ENCODE peak calls at places on chromosome 21, in eight cellular contexts. H, Z, V, D, Y, P, C and X are unnamed samples.

GRCh38 chr21:34701726-34702125 is 32.9 kb downstream of the CLIC6 start:
- DNase-seq in Z (no peak), H (no peak), Y (no peak), D (no peak), V (no peak), P (no peak), C (no peak), X (no peak)

GRCh38 chr21:19322360-19322759 is 918.8 kb upstream of the TMPRSS15 start:
- DNase-seq in V (no peak), H (no peak), C (peak; percentile 35), Z (no peak), Y (no peak), P (peak; percentile 53), D (no peak), X (peak; percentile 7)

GRCh38 chr21:16308269-16308668 is 578.5 kb downstream of the USP25 start:
- DNase-seq in P (no peak), H (no peak), Z (peak; percentile 80), Y (no peak), C (no peak), D (no peak), V (no peak), X (no peak)

GRCh38 chr21:35382696-35383095 is 333.6 kb upstream of the RUNX1 start:
- DNase-seq in C (no peak), Y (no peak), Z (no peak), P (no peak), H (no peak), V (no peak), D (no peak), X (no peak)

GRCh38 chr21:16116798-16117197 is 387.0 kb downstream of the USP25 start:
- DNase-seq in Z (no peak), Y (no peak), P (no peak), D (no peak), H (no peak), V (no peak), C (peak; percentile 38), X (no peak)

GRCh38 chr21:35945089-35945671 is 115.1 kb downstream of the SETD4 start:
- DNase-seq in C (no peak), Y (no peak), D (no peak), P (no peak), V (no peak), Z (no peak), H (no peak), X (no peak)

GRCh38 chr21:15191342-15191741 is 126.5 kb upstream of the NRIP1 start:
- DNase-seq in Z (no peak), H (no peak), D (no peak), P (no peak), V (no peak), C (peak; percentile 55), Y (no peak), X (no peak)

GRCh38 chr21:24590261-24590660 is 1017.0 kb downstream of the MRPL39 start:
- DNase-seq in Z (no peak), Y (no peak), H (no peak), P (no peak), V (no peak), D (no peak), C (no peak), X (no peak)

GRCh38 chr21:14120091-14120734 is 90.5 kb downstream of the LIPI start:
- DNase-seq in H (peak; percentile 33), D (no peak), V (peak; percentile 57), Y (peak; percentile 25), C (peak; percentile 33), P (peak; percentile 74), Z (peak; percentile 58), X (peak; percentile 82)

GRCh38 chr21:31498985-31499384 is 154.9 kb upstream of the TIAM1 start:
- DNase-seq in P (no peak), H (no peak), D (no peak), V (no peak), C (no peak), Z (no peak), Y (no peak), X (peak; percentile 38)

GRCh38 chr21:16402752-16403151 is 673.0 kb downstream of the USP25 start:
- DNase-seq in D (no peak), Y (no peak), H (no peak), Z (no peak), C (no peak), P (no peak), V (no peak), X (no peak)

DNA sequence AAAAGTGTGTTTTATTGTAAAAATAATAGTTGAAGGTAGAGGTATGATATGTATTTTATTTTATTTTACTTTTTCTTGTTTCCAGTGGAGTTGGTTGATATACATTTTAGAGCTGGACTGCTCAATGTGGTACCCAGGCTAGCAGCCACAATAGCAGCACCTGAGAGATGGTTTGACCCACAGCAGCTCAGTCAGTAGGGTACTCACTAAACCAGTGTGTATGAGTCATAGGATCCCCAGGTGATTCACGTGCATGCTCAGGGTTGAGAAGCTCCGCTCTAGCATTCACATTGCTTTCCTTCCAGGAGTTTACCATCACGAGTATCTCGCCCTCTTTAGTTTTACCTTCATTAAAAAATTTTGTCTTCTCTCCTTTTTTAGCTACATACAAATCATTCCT is 96.0 kb upstream of the PAXBP1 start:
- DNase-seq in H (no peak), C (peak; percentile 48), P (no peak), Y (no peak), Z (no peak), D (no peak), V (no peak), X (no peak)
- H3K9me2 ChIP-seq in H (no peaks in the 10 kb centered on the region), C (no peaks in the 10 kb centered on the region), P (no peaks in the 10 kb centered on the region), Y (no peaks in the 10 kb centered on the region), Z (no peaks in the 10 kb centered on the region), D (no peaks in the 10 kb centered on the region), V (no peaks in the 10 kb centered on the region), X (peaks cover 6% of the 10 kb centered on the region)

GRCh38 chr21:39347537-39347936 is 1.4 kb downstream of the HMGN1 start:
- DNase-seq in Z (peak; percentile 24), H (no peak), V (no peak), D (no peak), P (peak; percentile 57), C (no peak), Y (no peak), X (no peak)
- H3K27ac ChIP-seq in Z (peak overlapping the region; percentile 79), H (peak overlapping the region; percentile 96), V (peak overlapping the region; percentile 79), D (no peak overlapping the region), P (peak overlapping the region; percentile 94), C (no peak overlapping the region), Y (peak overlapping the region; percentile 96), X (peak overlapping the region; percentile 95)

GRCh38 chr21:45451771-45452182 is 46.8 kb downstream of the COL18A1 start:
- DNase-seq in C (no peak), P (no peak), Z (no peak), V (no peak), D (no peak), Y (no peak), H (no peak), X (no peak)
- H3K9me2 ChIP-seq in C (no peaks in the 10 kb centered on the region), P (no peaks in the 10 kb centered on the region), Z (no peaks in the 10 kb centered on the region), V (no peaks in the 10 kb centered on the region), D (no peaks in the 10 kb centered on the region), Y (no peaks in the 10 kb centered on the region), H (no peaks in the 10 kb centered on the region), X (peaks cover 7% of the 10 kb centered on the region)

GRCh38 chr21:20998886-20999285 is 677 bp downstream of the NCAM2 start:
- DNase-seq in V (no peak), P (no peak), C (no peak), H (no peak), D (no peak), Z (no peak), Y (no peak), X (no peak)
- H3K27ac ChIP-seq in V (no peak overlapping the region), P (no peak overlapping the region), C (no peak overlapping the region), H (no peak overlapping the region), D (no peak overlapping the region), Z (no peak overlapping the region), Y (no peak overlapping the region), X (no peak overlapping the region)

DNA sequence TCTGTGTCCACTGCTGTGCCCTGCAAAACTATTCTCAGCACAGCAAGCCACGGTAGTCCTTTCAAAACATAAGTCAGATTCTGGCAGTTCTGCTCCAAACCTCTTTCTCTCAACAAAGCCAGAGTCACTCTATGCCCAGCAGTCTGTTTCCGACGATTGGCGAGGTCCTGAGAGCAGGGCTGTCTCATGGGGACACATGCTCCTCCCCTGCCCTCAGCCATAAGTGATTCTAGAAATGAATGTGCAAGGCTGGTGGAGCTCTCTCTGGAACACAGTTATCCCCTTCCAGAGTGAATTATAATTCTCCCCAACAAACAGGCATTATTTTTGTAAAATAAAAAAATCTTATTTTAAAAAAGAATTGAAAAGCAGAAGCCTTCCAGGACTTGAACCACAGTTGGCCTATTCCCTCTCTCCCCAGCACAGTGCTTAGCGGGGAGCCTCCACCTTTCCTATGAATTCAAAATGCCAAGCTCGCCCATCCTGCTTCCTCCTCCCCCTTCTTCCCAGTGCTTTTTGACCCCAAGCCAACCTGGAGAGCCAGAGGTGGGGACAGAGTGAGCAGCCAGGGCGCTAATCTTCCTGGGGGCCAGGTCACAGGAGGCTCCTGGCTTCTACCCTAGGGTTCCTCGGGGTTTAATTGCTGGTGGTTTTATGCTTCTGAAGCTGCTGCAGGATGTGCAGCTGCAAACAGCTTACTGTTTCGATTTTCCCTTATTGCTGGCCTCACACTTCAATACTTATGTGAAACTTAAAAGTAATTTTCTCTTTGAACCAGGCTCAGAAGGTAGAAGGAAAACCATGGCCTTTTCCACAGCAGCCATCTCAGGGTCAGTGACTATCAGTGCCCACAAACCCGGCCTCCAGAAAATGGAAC is 41.1 kb downstream of the KCNJ6 start:
- DNase-seq in H (no peak), D (no peak), Z (peak; percentile 74), P (no peak), C (no peak), Y (no peak), V (no peak), X (no peak)
- H3K9me2 ChIP-seq in H (no peaks in the 10 kb centered on the region), D (no peaks in the 10 kb centered on the region), Z (no peaks in the 10 kb centered on the region), P (no peaks in the 10 kb centered on the region), C (no peaks in the 10 kb centered on the region), Y (no peaks in the 10 kb centered on the region), V (no peaks in the 10 kb centered on the region), X (peaks cover 6% of the 10 kb centered on the region)

GRCh38 chr21:42390696-42391095 is 5.2 kb downstream of the TMPRSS3 start:
- DNase-seq in Z (no peak), V (no peak), H (no peak), C (no peak), Y (no peak), P (no peak), D (no peak), X (no peak)
- H3K27ac ChIP-seq in Z (no peak overlapping the region), V (no peak overlapping the region), H (no peak overlapping the region), C (no peak overlapping the region), Y (no peak overlapping the region), P (no peak overlapping the region), D (no peak overlapping the region), X (no peak overlapping the region)

GRCh38 chr21:44392916-44393315 is 39.5 kb downstream of the TRPM2 start:
- DNase-seq in C (peak; percentile 75), D (no peak), P (peak; percentile 2), Y (peak; percentile 6), V (no peak), Z (no peak), H (no peak), X (no peak)
- H3K9me2 ChIP-seq in C (no peaks in the 10 kb centered on the region), D (no peaks in the 10 kb centered on the region), P (no peaks in the 10 kb centered on the region), Y (no peaks in the 10 kb centered on the region), V (no peaks in the 10 kb centered on the region), Z (no peaks in the 10 kb centered on the region), H (no peaks in the 10 kb centered on the region), X (no peaks in the 10 kb centered on the region)